ENCODE peak calls at places on chromosomes 4 and X, in ten cellular contexts. E is uterus, L is Peyer's patch, Y is esophagus squamous epithelium, R is IMR-90, A is spleen, G is sigmoid colon, M is HepG2, O is GM12878, P is body of pancreas. C is an unnamed sample.
A peak's percentile ranks its signal among the peaks of the same experiment; 100 is the strongest.

GRCh38 chr4:16496501-16496900 is 270.2 kb upstream of the TAPT1 start:
- DNase-seq in P (no peak), R (peak; percentile 67), G (no peak), O (no peak), L (no peak), A (no peak), E (peak; percentile 22), Y (no peak), M (no peak), C (no peak)

GRCh38 chrX:124348152-124348551 is 1.8 kb downstream of the SH2D1A start:
- DNase-seq in L (no peak), O (no peak), P (no peak), R (no peak), G (no peak), Y (no peak), E (no peak), M (no peak), A (no peak), C (no peak)

GRCh38 chr4:55547461-55547770 is 707 bp upstream of the CLOCK start:
- DNase-seq in A (peak; percentile 80), M (no peak), E (no peak), G (peak; percentile 76), O (no peak), Y (no peak), P (no peak), L (no peak), R (no peak), C (no peak)

GRCh38 chr4:180947421-180947820 is 1295.8 kb upstream of the TENM3 start:
- DNase-seq in P (no peak), R (peak; percentile 44), G (no peak), M (no peak), O (no peak), A (no peak), Y (no peak), E (no peak), L (no peak), C (no peak)

GRCh38 chr4:130185123-130185522 is 1089.2 kb downstream of the C4orf33 start:
- DNase-seq in L (no peak), R (no peak), E (no peak), P (no peak), A (no peak), O (no peak), M (no peak), Y (no peak), G (no peak), C (no peak)

GRCh38 chr4:100450449-100450848 is 67.4 kb downstream of the EMCN start:
- DNase-seq in P (no peak), L (no peak), Y (no peak), E (no peak), M (no peak), O (no peak), R (peak; percentile 10), G (no peak), A (no peak), C (no peak)

GRCh38 chr4:119585771-119586170 is 42.8 kb downstream of the PDE5A start:
- DNase-seq in A (no peak), M (no peak), E (no peak), Y (no peak), P (no peak), G (no peak), O (no peak), L (no peak), R (peak; percentile 80), C (no peak)

GRCh38 chr4:105277702-105278101 is 131.0 kb downstream of the TET2 start:
- DNase-seq in M (no peak), Y (no peak), A (no peak), O (no peak), R (no peak), L (no peak), P (no peak), G (no peak), E (no peak), C (no peak)

GRCh38 chrX:101759000-101759399 is 99.3 kb upstream of the ARMCX2 start:
- DNase-seq in Y (no peak), A (no peak), G (no peak), O (no peak), M (peak; percentile 2), L (no peak), R (peak; percentile 49), P (peak; percentile 20), E (peak; percentile 18), C (peak; percentile 57)

GRCh38 chr4:44916406-44916805 is 190.1 kb upstream of the GNPDA2 start:
- DNase-seq in O (no peak), G (no peak), M (no peak), E (no peak), P (no peak), L (no peak), R (no peak), Y (no peak), A (no peak), C (no peak)

GRCh38 chr4:122674371-122674770 is 53.5 kb upstream of the IL21 start:
- DNase-seq in E (no peak), P (no peak), L (no peak), A (no peak), Y (no peak), M (peak; percentile 5), R (no peak), O (no peak), G (no peak), C (no peak)

GRCh38 chr4:112181358-112182000 is 36.2 kb downstream of the FAM241A start:
- DNase-seq in A (no peak), L (no peak), R (no peak), O (no peak), P (no peak), M (no peak), E (no peak), G (no peak), Y (no peak), C (no peak)

GRCh38 chrX:14864626-14865025 is 8.2 kb downstream of the FANCB start:
- DNase-seq in R (peak; percentile 76), E (no peak), A (no peak), O (no peak), G (no peak), L (no peak), M (no peak), P (no peak), Y (no peak), C (no peak)

GRCh38 chr4:84708406-84709135 is 125.6 kb downstream of the CDS1 start:
- DNase-seq in Y (no peak), R (peak; percentile 55), G (no peak), L (no peak), E (no peak), A (no peak), M (no peak), O (no peak), P (no peak), C (no peak)
- H3K27ac ChIP-seq in Y (no peak overlapping the region), R (no peak overlapping the region), G (no peak overlapping the region), L (no peak overlapping the region), E (no peak overlapping the region), A (no peak overlapping the region), M (no peak overlapping the region), O (no peak overlapping the region), P (no peak overlapping the region), C (no peak overlapping the region)

DNA sequence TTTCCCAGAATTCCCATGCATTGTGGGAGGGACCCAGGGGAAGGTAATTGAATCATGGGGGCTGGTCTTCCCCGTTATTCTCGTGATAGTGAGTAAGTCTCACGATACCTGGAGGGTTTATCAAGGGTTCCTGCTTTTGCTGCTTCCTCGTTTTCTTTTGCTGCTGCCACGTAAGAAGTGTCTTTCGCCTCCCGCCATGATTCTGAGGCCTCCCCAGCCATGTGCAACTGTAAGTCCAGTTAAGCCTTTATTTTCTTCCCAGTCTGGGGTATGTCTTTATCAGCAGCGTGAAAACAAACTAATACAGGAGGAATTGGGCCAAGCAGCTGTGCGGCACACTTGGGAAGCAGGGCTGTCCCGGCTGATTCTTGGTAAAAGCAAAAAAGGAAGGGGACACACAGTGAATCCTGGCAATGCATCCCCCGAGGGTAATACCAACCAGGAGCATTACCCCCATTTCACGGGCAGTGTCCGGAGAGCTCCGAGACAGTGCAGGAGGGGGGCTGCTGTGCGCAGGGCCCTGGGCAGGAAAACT is 185.7 kb downstream of the AFAP1 start:
- DNase-seq in E (no peak), G (no peak), O (no peak), L (no peak), A (no peak), M (no peak), Y (no peak), R (no peak), P (no peak), C (no peak)
- TF ChIP-seq POLR2A in E (no peak), G (no peak), O (no peak), L (no peak), A (no peak), M (no peak), Y (no peak), R (no peak), P (no peak), C (no peak)

GRCh38 chr4:17636341-17636695 is 21.9 kb downstream of the MED28 start:
- DNase-seq in M (no peak), P (no peak), G (no peak), E (no peak), O (no peak), R (no peak), A (no peak), L (no peak), Y (no peak), C (no peak)

GRCh38 chr4:17636696-17637351 is 22.4 kb downstream of the MED28 start:
- DNase-seq in R (peak; percentile 69), O (no peak), P (peak; percentile 73), M (peak; percentile 64), L (peak; percentile 81), G (peak; percentile 84), Y (no peak), E (peak; percentile 66), A (peak; percentile 89), C (peak; percentile 78)

GRCh38 chr4:17639136-17639535 is 24.7 kb downstream of the MED28 start:
- DNase-seq in R (no peak), E (no peak), Y (no peak), P (no peak), G (no peak), L (no peak), O (no peak), M (no peak), A (no peak), C (no peak)

GRCh38 chr4:17633600-17633999 is 19.2 kb downstream of the MED28 start:
- DNase-seq in E (no peak), L (no peak), M (no peak), G (no peak), R (no peak), P (no peak), O (no peak), A (no peak), Y (no peak), C (no peak)

GRCh38 chr4:17635056-17635455 is 20.6 kb downstream of the MED28 start:
- DNase-seq in E (no peak), P (no peak), G (no peak), L (no peak), R (no peak), O (no peak), A (no peak), Y (no peak), M (no peak), C (no peak)
- H3K36me3 ChIP-seq in E (no peaks in the 10 kb centered on the region), P (peaks cover 3% of the 10 kb centered on the region), G (peaks cover 59% of the 10 kb centered on the region), L (no peaks in the 10 kb centered on the region), R (peaks cover 32% of the 10 kb centered on the region), O (no peaks in the 10 kb centered on the region), A (peaks cover 66% of the 10 kb centered on the region), Y (peaks cover 3% of the 10 kb centered on the region), M (peaks cover 11% of the 10 kb centered on the region), C (peaks cover 80% of the 10 kb centered on the region)

DNA sequence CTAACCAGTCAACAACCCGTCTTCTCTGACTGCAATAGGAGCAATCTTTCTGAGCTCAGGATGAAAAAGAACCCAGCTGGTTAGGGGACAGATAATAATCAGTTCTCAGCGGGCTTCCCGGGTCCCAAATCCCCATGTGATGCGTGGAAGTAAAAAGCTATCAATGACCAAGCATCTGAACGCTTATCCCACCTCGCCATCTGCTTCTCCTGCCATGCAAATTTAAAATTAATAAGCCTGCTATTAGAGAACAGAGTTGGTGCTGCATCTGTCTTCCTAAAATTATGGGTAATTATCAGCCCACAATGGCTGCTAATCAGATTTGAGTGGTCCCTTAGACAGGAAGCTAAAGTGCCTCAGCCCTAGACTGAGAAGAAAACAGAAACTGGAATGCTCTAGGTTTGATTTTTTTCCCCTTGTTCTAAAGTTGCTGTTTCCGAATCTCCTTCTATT is 37.5 kb downstream of the AFAP1 start:
- DNase-seq in M (no peak), L (no peak), Y (no peak), P (no peak), A (no peak), O (no peak), G (no peak), R (no peak), E (no peak), C (no peak)
- H3K27ac ChIP-seq in M (no peak overlapping the region), L (no peak overlapping the region), Y (peak overlapping the region; percentile 12), P (no peak overlapping the region), A (no peak overlapping the region), O (no peak overlapping the region), G (peak overlapping the region; percentile 73), R (no peak overlapping the region), E (peak overlapping the region; percentile 20), C (peak overlapping the region; percentile 61)